ENCODE peak calls at places on chromosomes 1 and 21, in five cellular contexts. T is left lung, R is adrenal gland, X is dorsolateral prefrontal cortex, J is cardiac fibroblast. M is an unnamed sample.

GRCh38 chr1:6040859-6041415 is 4.8 kb upstream of the KCNAB2 start:
- DNase-seq in T (peak), R (no peak), X (no peak), J (no peak), M (no peak)

GRCh38 chr1:165520646-165521045 is 23.2 kb upstream of the LRRC52 start:
- DNase-seq in T (no peak), R (no peak), X (no peak), J (no peak), M (no peak)

GRCh38 chr1:15953791-15954201 is 22.1 kb downstream of the ZBTB17 start:
- DNase-seq in T (no peak), R (no peak), X (no peak), J (no peak), M (no peak)

GRCh38 chr1:164417016-164417704 is 141.8 kb upstream of the PBX1 start:
- DNase-seq in T (no peak), R (no peak), X (no peak), J (no peak), M (no peak)

GRCh38 chr1:181127898-181128453 is 39.5 kb downstream of the IER5 start:
- DNase-seq in T (no peak), R (no peak), X (no peak), J (no peak), M (no peak)

GRCh38 chr1:36183309-36183856 is 27.4 kb downstream of the MAP7D1 start:
- DNase-seq in T (no peak), R (no peak), X (no peak), J (no peak), M (no peak)

GRCh38 chr1:115706774-115707425 is 61.6 kb downstream of the CASQ2 start:
- DNase-seq in T (no peak), R (no peak), X (no peak), J (peak), M (no peak)

GRCh38 chr1:81144240-81144639 is 656.5 kb upstream of the ADGRL2 start:
- DNase-seq in T (no peak), R (no peak), X (no peak), J (no peak), M (no peak)

GRCh38 chr1:152189657-152190442 is 30.8 kb upstream of the RPTN start:
- DNase-seq in T (peak), R (peak), X (peak), J (peak), M (no peak)

GRCh38 chr1:24910751-24911650 is 19.1 kb downstream of the RUNX3 start:
- DNase-seq in T (peak), R (no peak), X (no peak), J (peak), M (no peak)

GRCh38 chr1:97138515-97139032 is 417.0 kb downstream of the PTBP2 start:
- DNase-seq in T (no peak), R (no peak), X (no peak), J (no peak), M (no peak)

GRCh38 chr21:36741506-36741905 is 42.6 kb downstream of the SIM2 start:
- DNase-seq in T (no peak), R (no peak), X (no peak), J (no peak), M (no peak)

GRCh38 chr1:68600049-68600661 is 103.3 kb upstream of the DEPDC1 start:
- DNase-seq in T (no peak), R (peak), X (no peak), J (peak), M (no peak)

GRCh38 chr21:35924714-35925301 is 135.5 kb downstream of the SETD4 start:
- DNase-seq in T (no peak), R (peak), X (no peak), J (peak), M (no peak)

GRCh38 chr1:12513176-12513575 is 104.8 kb downstream of the DHRS3 start:
- DNase-seq in T (no peak), R (no peak), X (no peak), J (no peak), M (no peak)

GRCh38 chr1:238485062-238485905 is 594.6 kb upstream of the ZP4 start:
- DNase-seq in T (peak), R (no peak), X (no peak), J (peak), M (peak)

GRCh38 chr21:37071561-37072238 is 1.2 kb downstream of the PIGP start:
- DNase-seq in T (no peak), R (peak), X (no peak), J (peak), M (no peak)

GRCh38 chr1:186519981-186520380 is 59.1 kb upstream of the PDC start:
- DNase-seq in T (no peak), R (no peak), X (no peak), J (peak), M (no peak)

GRCh38 chr21:41379901-41380300 is 18.1 kb downstream of the MX2 start:
- DNase-seq in T (no peak), R (no peak), X (no peak), J (no peak), M (no peak)

GRCh38 chr1:170790175-170790574 is 126.2 kb downstream of the PRRX1 start:
- DNase-seq in T (no peak), R (no peak), X (no peak), J (no peak), M (no peak)

GRCh38 chr1:43495204-43495603 is 35.5 kb upstream of the PTPRF start:
- DNase-seq in T (peak), R (no peak), X (no peak), J (no peak), M (no peak)

GRCh38 chr21:32994305-32994704 is 31.4 kb upstream of the OLIG2 start:
- DNase-seq in T (no peak), R (no peak), X (no peak), J (peak), M (no peak)

GRCh38 chr1:23484253-23485001 is 448 bp upstream of the ASAP3 start:
- DNase-seq in T (peak), R (peak), X (peak), J (peak), M (peak)

GRCh38 chr1:50419192-50419906 is 3.9 kb downstream of the DMRTA2 start:
- DNase-seq in T (peak), R (no peak), X (no peak), J (no peak), M (no peak)
- TF ChIP-seq CTCF in T (no peak), R (peak), X (no peak), J (peak), M (peak)

GRCh38 chr1:245682638-245683376 is 528.0 kb downstream of the KIF26B start:
- DNase-seq in T (no peak), R (no peak), X (no peak), J (peak), M (no peak)

GRCh38 chr1:245680395-245680794 is 525.6 kb downstream of the KIF26B start:
- DNase-seq in T (no peak), R (no peak), X (no peak), J (no peak), M (no peak)

GRCh38 chr1:245677446-245678240 is 522.9 kb downstream of the KIF26B start:
- DNase-seq in T (no peak), R (no peak), X (no peak), J (peak), M (no peak)

GRCh38 chr1:245679796-245680195 is 525.0 kb downstream of the KIF26B start:
- DNase-seq in T (no peak), R (no peak), X (no peak), J (no peak), M (no peak)

DNA sequence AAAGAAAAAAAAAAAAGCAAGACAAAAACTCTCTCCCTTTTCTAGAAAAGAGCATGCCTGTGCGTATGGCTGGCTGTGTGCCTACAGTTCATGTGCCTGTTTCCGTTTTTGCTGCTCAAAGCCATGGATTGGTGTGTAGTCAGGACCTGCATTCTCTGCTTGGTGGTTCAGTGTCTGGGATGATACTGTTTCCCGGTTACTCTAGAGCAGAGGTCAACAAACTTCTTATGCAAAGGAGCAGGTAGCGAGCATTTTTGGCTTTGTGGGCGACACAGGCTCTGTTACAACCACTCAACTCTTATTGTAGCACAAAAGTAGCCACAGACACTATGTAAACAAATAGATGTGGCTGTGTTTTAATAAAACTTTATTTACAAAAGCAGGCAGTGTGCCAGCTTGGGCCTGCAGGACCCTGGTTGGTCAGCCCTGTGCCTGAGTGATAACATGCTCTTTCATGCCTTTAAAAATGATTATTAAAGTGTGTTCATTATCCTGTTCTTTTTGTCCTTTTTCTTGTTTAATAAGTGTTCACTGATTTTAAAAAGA is 524.2 kb downstream of the KIF26B start:
- DNase-seq in T (no peak), R (no peak), X (no peak), J (no peak), M (no peak)
- TF ChIP-seq CTCF in T (no peak), R (no peak), X (no peak), J (no peak), M (no peak)

DNA sequence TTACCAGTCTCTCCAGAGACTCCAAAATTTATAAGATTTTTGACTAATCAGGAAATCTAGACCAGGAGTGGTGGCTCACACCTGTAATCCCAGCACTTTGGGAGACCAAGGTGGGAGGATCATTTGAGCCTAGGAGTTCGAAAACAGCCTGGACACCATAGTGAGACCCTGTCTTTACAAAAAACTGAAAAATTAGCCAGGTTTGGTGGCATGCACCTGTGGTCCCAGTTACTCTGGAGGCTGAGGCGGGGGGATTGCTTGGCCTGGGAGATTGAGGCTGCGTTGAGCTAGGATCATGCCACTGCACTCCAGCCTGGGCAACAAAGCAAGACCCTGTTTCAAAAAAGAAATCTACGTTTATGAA is 10.0 kb downstream of the ATP8B2 start:
- DNase-seq in T (no peak), R (no peak), X (no peak), J (no peak), M (no peak)
- TF ChIP-seq CTCF in T (peak), R (no peak), X (no peak), J (no peak), M (peak)

GRCh38 chr1:168987330-168987729 is 119.2 kb upstream of the ATP1B1 start:
- DNase-seq in T (no peak), R (no peak), X (no peak), J (no peak), M (no peak)
- TF ChIP-seq CTCF in T (no peak), R (no peak), X (no peak), J (no peak), M (no peak)

DNA sequence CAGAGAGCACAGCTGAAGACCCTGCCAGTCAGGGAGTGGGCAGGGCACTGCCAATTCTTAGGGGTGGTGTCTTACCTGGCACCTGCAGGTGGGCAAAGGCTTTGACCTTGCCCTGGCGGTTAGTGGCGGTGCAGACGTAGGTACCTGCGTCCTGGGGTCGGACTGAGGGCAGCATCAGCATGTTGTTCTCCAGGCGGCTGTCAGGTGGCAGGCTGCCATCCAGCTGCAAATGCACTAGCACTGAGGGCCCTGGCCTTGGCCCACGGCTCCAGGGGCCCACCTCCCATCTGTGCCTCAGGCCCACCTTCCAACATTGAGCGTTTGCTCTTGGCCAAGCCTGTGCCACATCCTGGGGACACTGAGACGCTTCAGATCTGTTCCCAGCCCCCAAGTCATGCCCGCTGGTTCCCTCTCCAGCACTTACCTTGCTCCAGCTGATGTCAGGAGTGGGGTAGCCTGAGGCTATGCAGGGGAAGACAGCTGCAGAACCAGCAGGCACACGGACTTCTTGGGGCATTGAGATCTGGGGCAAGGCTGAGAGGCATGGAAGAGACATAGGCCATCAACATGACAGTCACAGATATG is 21.4 kb downstream of the LDLRAD2 start:
- DNase-seq in T (peak), R (no peak), X (no peak), J (no peak), M (no peak)
- TF ChIP-seq CTCF in T (no peak), R (no peak), X (no peak), J (no peak), M (no peak)

GRCh38 chr1:94527447-94528031 is 14.0 kb downstream of the F3 start:
- DNase-seq in T (no peak), R (no peak), X (no peak), J (peak), M (no peak)
- TF ChIP-seq CTCF in T (no peak), R (peak), X (no peak), J (no peak), M (peak)